ENCODE peak calls at places on chromosomes 12 and 14, in four cellular contexts. F is HCT116, O is OCI-LY7, A is MM.1S. M is an unnamed sample. For H4K20me1, the result is how much of the 10 kb centered on the place peaks cover.

GRCh38 chr12:127422935-127423585 is 843.9 kb upstream of the TMEM132C start:
- DNase-seq in F (no peak), O (no peak), A (no peak), M (no peak)

GRCh38 chr12:74782086-74782485 is 244.5 kb downstream of the ATXN7L3B start:
- DNase-seq in F (no peak), O (no peak), A (no peak), M (no peak)

GRCh38 chr14:102661614-102662013 is 69.2 kb downstream of the RCOR1 start:
- DNase-seq in F (no peak), O (no peak), A (no peak), M (no peak)

GRCh38 chr12:67705394-67706370 is 57.1 kb downstream of the DYRK2 start:
- DNase-seq in F (no peak), O (no peak), A (no peak), M (peak)

GRCh38 chr12:130192667-130193345 is 30.5 kb downstream of the FZD10 start:
- DNase-seq in F (no peak), O (no peak), A (no peak), M (no peak)

GRCh38 chr14:89198544-89199329 is 218.3 kb downstream of the FOXN3 start:
- DNase-seq in F (no peak), O (no peak), A (no peak), M (no peak)

GRCh38 chr12:98644433-98644711 is 216 bp downstream of the IKBIP start:
- DNase-seq in F (peak), O (no peak), A (no peak), M (no peak)

GRCh38 chr12:41304526-41304925 is 116.4 kb downstream of the PDZRN4 start:
- DNase-seq in F (no peak), O (no peak), A (no peak), M (peak)

GRCh38 chr12:113666223-113666622 is 194.6 kb upstream of the LHX5 start:
- DNase-seq in F (no peak), O (no peak), A (no peak), M (no peak)

GRCh38 chr12:60191676-60192359 is 596.0 kb downstream of the SLC16A7 start:
- DNase-seq in F (no peak), O (no peak), A (no peak), M (no peak)

GRCh38 chr12:132329036-132329738 is at the start of gene GALNT9:
- DNase-seq in F (no peak), O (no peak), A (no peak), M (no peak)

GRCh38 chr12:38222011-38222410 is 94.6 kb upstream of the ALG10B start:
- DNase-seq in F (no peak), O (no peak), A (no peak), M (no peak)

GRCh38 chr12:83954939-83955601 is 957.5 kb downstream of the SLC6A15 start:
- DNase-seq in F (peak), O (no peak), A (no peak), M (no peak)

GRCh38 chr14:36910578-36910977 is 248.9 kb downstream of the PAX9 start:
- DNase-seq in F (no peak), O (no peak), A (no peak), M (no peak)

GRCh38 chr12:94535614-94535932 is 75.9 kb upstream of the CEP83 start:
- DNase-seq in F (no peak), O (no peak), A (no peak), M (no peak)

GRCh38 chr12:132437252-132438138 is 52.5 kb upstream of the FBRSL1 start:
- DNase-seq in F (no peak), O (no peak), A (no peak), M (no peak)

GRCh38 chr14:74510211-74510931 is 16.8 kb downstream of the ISCA2 start:
- DNase-seq in F (no peak), O (no peak), A (no peak), M (no peak)

GRCh38 chr14:36096090-36096489 is 80.4 kb downstream of the PTCSC3 start:
- DNase-seq in F (no peak), O (no peak), A (no peak), M (no peak)

GRCh38 chr12:28026701-28027100 is 54.2 kb upstream of the PTHLH start:
- DNase-seq in F (no peak), O (no peak), A (no peak), M (peak)

GRCh38 chr14:99272669-99273024 is 650 bp upstream of the BCL11B start:
- DNase-seq in F (no peak), O (no peak), A (no peak), M (no peak)

GRCh38 chr14:99271951-99272668 is at the start of gene BCL11B:
- DNase-seq in F (peak), O (peak), A (peak), M (no peak)

GRCh38 chr14:99268776-99269510 is 3.1 kb downstream of the BCL11B start:
- DNase-seq in F (no peak), O (no peak), A (no peak), M (no peak)

GRCh38 chr14:99271288-99271941 is 582 bp downstream of the BCL11B start:
- DNase-seq in F (no peak), O (no peak), A (no peak), M (no peak)

DNA sequence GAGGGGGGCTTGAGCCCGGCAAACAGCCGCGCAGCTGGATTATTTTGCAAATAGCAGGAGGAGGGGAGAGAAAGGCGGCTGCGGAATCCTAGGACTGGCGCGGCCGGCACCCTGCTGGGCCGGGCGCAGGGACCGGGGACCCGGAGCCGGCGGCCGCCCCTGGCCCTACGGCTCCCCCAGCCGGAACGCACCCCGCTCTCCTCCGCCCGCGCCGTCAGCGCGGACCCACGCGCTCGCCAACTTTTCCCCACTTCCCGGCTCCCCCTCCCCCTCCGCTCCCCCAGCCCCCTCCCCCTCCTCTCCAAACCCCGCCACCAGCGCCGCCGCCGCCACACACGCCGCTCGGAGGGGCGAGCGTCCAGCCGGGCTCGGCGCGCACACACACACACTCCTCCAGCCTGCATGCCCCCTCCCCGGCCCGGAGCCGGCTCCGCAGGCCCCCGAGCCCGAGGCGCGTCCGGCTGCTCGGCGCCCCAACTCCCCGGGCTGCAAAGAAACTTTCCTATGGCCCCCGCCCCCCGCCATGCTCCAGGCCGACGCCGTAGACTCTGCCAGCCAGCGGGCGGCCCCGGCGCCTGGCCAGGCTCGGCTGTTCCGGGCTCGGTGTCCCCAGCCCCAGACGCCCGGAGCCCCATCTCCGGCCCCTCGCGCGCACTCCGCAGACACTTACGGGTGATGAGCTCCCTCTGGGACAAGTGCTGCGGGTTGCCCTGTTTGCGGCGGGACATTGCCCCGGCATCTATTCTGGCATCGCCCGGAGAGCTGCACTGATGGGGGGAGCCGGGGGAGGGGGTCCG is 1.3 kb downstream of the BCL11B start:
- DNase-seq in F (no peak), O (no peak), A (no peak), M (no peak)
- H3K27ac ChIP-seq in F (no peak), O (no peak), A (no peak), M (no peak)

GRCh38 chr12:31300783-31301182 is 25.2 kb downstream of the SINHCAF start:
- DNase-seq in F (no peak), O (no peak), A (no peak), M (no peak)
- H4K20me1 ChIP-seq in F (under half), O (under half), A (under half), M (half or more)

GRCh38 chr12:645563-646071 is 17.6 kb downstream of the NINJ2 start:
- DNase-seq in F (no peak), O (no peak), A (no peak), M (no peak)
- H3K27ac ChIP-seq in F (no peak), O (no peak), A (no peak), M (peak)

DNA sequence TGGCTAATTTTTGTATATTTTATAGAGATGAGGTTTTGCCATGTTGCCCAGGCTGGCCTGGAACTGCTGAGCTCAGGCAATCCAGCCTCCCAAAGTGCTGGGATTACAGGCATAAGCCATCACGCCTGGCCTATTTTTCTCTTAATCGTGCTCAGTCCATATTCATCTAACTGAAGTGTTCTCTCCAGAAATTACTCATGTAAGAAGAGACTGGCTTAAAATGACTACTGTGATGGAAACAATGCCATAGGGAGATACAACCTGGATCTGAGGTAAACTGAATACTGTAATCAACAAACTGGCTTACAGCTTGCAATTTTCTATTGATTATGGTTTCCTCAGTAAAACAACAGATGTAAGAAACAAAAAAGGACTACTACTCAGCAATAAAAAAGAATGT is 21.1 kb downstream of the NUMB start:
- DNase-seq in F (no peak), O (no peak), A (no peak), M (no peak)
- H4K20me1 ChIP-seq in F (under half), O (under half), A (under half), M (under half)

DNA sequence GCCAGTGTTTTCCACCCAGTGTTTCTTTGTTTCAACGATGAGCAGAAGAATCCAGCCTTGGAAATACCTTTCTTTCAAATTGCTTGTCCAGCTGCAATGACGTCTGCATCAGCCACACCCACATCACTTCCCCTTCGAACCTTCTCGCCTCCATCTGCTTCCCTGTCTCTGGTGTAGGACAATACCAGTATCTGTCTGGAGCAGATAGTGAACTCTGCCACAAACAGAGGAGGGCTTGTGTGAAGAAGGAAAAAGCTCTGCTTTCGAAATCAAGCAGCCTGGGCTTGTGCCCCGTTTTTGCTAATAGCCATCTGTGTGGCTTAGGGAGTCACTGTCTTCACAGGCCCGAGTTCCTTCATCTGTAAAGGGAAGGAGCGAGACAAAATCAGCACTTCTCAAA is 415.4 kb downstream of the ZFP36L1 start:
- DNase-seq in F (no peak), O (peak), A (no peak), M (no peak)
- H3K27ac ChIP-seq in F (no peak), O (peak), A (no peak), M (no peak)

M was measured in PC-9.